ENCODE peak calls at places on chromosomes 13 and 19, in nine cellular contexts. Z is AG04449, S is astrocyte of the spinal cord, M is Caco-2, H is nephron progenitor cell, I is GM20000, F is HCT116, J is hepatocyte, G is chondrocyte. E is an unnamed sample.

GRCh38 chr19:44554641-44555246 is 25.3 kb upstream of the CEACAM20 start:
- DNase-seq in F (no peak), H (no peak), Z (no peak), G (no peak), I (no peak), S (no peak), J (no peak), M (no peak), E (no peak)

GRCh38 chr13:33003458-33004019 is 12.7 kb upstream of the KL start:
- DNase-seq in M (no peak), G (no peak), Z (no peak), H (no peak), I (no peak), J (no peak), F (no peak), S (no peak), E (no peak)

GRCh38 chr13:41914552-41914951 is 46.4 kb downstream of the VWA8 start:
- DNase-seq in J (no peak), S (no peak), G (no peak), M (no peak), Z (no peak), F (no peak), H (no peak), I (no peak), E (no peak)

GRCh38 chr19:30784850-30785459 is 412.8 kb downstream of the ZNF536 start:
- DNase-seq in H (peak), S (no peak), J (peak), G (no peak), I (peak), Z (no peak), F (no peak), M (peak), E (peak)

GRCh38 chr13:20609145-20609544 is 42.2 kb downstream of the IFT88 start:
- DNase-seq in S (peak), Z (peak), F (no peak), I (no peak), J (no peak), M (no peak), H (no peak), G (no peak), E (no peak)

GRCh38 chr19:45247136-45247535 is 1.9 kb upstream of the EXOC3L2 start:
- DNase-seq in J (no peak), Z (no peak), M (no peak), S (no peak), F (no peak), G (no peak), H (no peak), I (no peak), E (no peak)

GRCh38 chr19:5954293-5954692 is 23.6 kb downstream of the RANBP3 start:
- DNase-seq in F (no peak), G (no peak), M (no peak), S (no peak), I (no peak), H (no peak), Z (no peak), J (no peak), E (no peak)

GRCh38 chr19:730382-730668 is 20.6 kb upstream of the MISP start:
- DNase-seq in G (no peak), J (no peak), Z (no peak), M (no peak), F (no peak), H (no peak), S (no peak), I (no peak), E (no peak)

GRCh38 chr13:86757236-86757978 is 913.8 kb upstream of the SLITRK5 start:
- DNase-seq in M (no peak), I (no peak), F (no peak), S (peak), H (no peak), Z (no peak), J (no peak), G (no peak), E (no peak)

GRCh38 chr13:65653548-65654078 is 1576.5 kb downstream of the PCDH9 start:
- DNase-seq in H (no peak), S (no peak), F (no peak), G (no peak), J (no peak), Z (no peak), I (no peak), M (no peak), E (no peak)

GRCh38 chr19:22545751-22546150 is 88.4 kb upstream of the ZNF492 start:
- DNase-seq in Z (no peak), G (no peak), F (peak), J (no peak), I (peak), M (peak), H (peak), S (no peak), E (no peak)

GRCh38 chr13:113636266-113636963 is 21.6 kb downstream of the ATP4B start:
- DNase-seq in J (no peak), G (peak), F (no peak), M (no peak), I (no peak), H (no peak), S (no peak), Z (no peak), E (no peak)

GRCh38 chr13:42174344-42175162 is 97.4 kb upstream of the AKAP11 start:
- DNase-seq in M (peak), S (no peak), G (no peak), I (no peak), H (no peak), F (no peak), J (peak), Z (no peak), E (no peak)

GRCh38 chr13:48890386-48890785 is 85.3 kb upstream of the FNDC3A start:
- DNase-seq in J (no peak), F (no peak), I (no peak), Z (no peak), M (no peak), S (no peak), H (no peak), G (no peak), E (no peak)

GRCh38 chr19:23882493-23882892 is 32.2 kb upstream of the ZNF726 start:
- DNase-seq in F (no peak), M (peak), I (no peak), J (peak), H (no peak), G (no peak), S (no peak), Z (no peak), E (peak)

GRCh38 chr13:112077729-112078128 is 10.8 kb downstream of the SOX1 start:
- DNase-seq in S (no peak), I (no peak), M (no peak), G (no peak), H (no peak), J (no peak), Z (no peak), F (no peak), E (no peak)

GRCh38 chr19:2775556-2776430 is 7.3 kb downstream of the SGTA start:
- DNase-seq in J (peak), M (no peak), H (no peak), S (peak), Z (no peak), F (no peak), G (no peak), I (peak), E (no peak)

GRCh38 chr19:24166055-24166454 is 79.1 kb downstream of the ZNF254 start:
- DNase-seq in F (no peak), J (no peak), M (no peak), Z (no peak), H (no peak), G (no peak), S (no peak), I (no peak), E (no peak)

GRCh38 chr19:30066781-30067759 is 125.0 kb downstream of the URI1 start:
- DNase-seq in S (no peak), G (peak), J (no peak), F (no peak), H (no peak), Z (no peak), M (no peak), I (no peak), E (no peak)

GRCh38 chr13:107124730-107125129 is 556.8 kb upstream of the ARGLU1 start:
- DNase-seq in S (no peak), M (no peak), I (no peak), Z (no peak), G (no peak), F (no peak), J (no peak), H (no peak), E (no peak)

GRCh38 chr19:2721570-2722540 is 683 bp upstream of the DIRAS1 start:
- DNase-seq in J (no peak), Z (no peak), G (no peak), F (no peak), I (no peak), H (peak), M (no peak), S (no peak), E (no peak)

GRCh38 chr13:106083620-106084350 is 451.7 kb downstream of the EFNB2 start:
- DNase-seq in M (peak), F (peak), H (no peak), I (peak), G (no peak), S (peak), Z (no peak), J (peak), E (peak)

GRCh38 chr13:26961890-26962615 is 201.5 kb upstream of the GPR12 start:
- DNase-seq in Z (no peak), J (peak), G (no peak), M (peak), F (no peak), I (no peak), S (no peak), H (no peak), E (peak)

GRCh38 chr19:57934820-57935665 is at the start of gene ZNF418:
- DNase-seq in M (no peak), S (peak), H (peak), F (no peak), I (peak), Z (peak), J (peak), G (no peak), E (no peak)

GRCh38 chr13:20149762-20150161 is 11.1 kb downstream of the GJA3 start:
- DNase-seq in S (no peak), I (no peak), H (no peak), M (no peak), F (no peak), G (no peak), J (no peak), Z (no peak), E (no peak)

GRCh38 chr19:18729933-18730530 is 46.6 kb downstream of the CRTC1 start:
- DNase-seq in H (no peak), M (no peak), S (no peak), J (no peak), F (no peak), Z (no peak), G (no peak), I (no peak), E (no peak)

GRCh38 chr19:49488046-49488862 is 846 bp downstream of the RPL13A start:
- DNase-seq in S (no peak), Z (no peak), M (no peak), G (no peak), H (no peak), F (no peak), I (no peak), J (peak), E (no peak)

GRCh38 chr19:49150106-49150943 is 4.9 kb downstream of the HRC start:
- DNase-seq in J (peak), M (peak), S (peak), Z (no peak), H (peak), I (peak), F (peak), G (no peak), E (peak)

GRCh38 chr19:39765091-39766076 is 13.3 kb upstream of the LEUTX start:
- DNase-seq in I (no peak), S (peak), Z (no peak), G (no peak), F (peak), J (peak), M (peak), H (peak), E (peak)
- TF ChIP-seq CTCF in I (peak), S (peak), Z (peak), G (peak), F (peak), J (peak), M (peak), H (peak), E (peak)

DNA sequence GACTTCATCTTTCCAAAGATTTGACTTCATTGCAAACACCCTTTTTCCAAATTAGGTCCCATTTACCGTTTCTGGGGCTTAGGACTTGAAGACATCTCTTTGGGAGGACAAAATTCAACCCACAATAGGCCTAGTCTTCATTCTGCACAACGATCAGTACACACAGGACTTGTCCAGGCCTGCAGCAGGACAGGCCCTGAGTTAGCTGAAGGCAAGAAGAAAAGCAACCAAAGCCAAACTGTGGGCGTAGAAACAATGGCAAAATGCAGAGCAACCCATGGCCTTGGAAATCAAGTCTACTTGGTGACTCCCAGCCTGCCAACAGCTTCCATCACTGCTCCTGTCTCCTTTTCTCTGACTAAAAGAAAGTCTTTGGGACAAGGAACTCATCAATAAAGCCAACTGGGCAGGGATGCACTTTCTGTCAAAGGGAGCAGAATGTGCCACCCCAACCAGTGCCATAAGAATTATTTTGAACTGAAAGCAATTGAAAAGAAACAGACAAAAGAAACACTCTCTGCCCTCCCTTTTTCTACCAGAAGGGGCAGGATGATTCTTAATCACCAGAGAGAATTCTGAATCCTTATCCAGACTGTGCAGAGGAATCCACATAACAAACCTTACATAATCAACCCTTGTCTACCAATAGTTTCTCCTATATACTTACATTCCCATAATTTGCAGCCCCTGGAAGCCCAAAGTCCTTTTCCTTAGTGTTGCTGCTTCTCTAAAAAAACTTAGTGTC is 520.9 kb upstream of the NBEA start:
- DNase-seq in Z (no peak), J (no peak), H (no peak), I (no peak), M (no peak), G (no peak), S (no peak), F (no peak), E (no peak)
- TF ChIP-seq CTCF in Z (peak), J (peak), H (no peak), I (no peak), M (no peak), G (peak), S (peak), F (peak), E (no peak)

GRCh38 chr19:55442372-55443044 is 592 bp downstream of the SHISA7 start:
- DNase-seq in M (no peak), I (peak), G (no peak), H (no peak), J (no peak), F (no peak), Z (no peak), S (no peak), E (no peak)

GRCh38 chr19:55444720-55445045 is 1.6 kb upstream of the SHISA7 start:
- DNase-seq in I (no peak), H (no peak), J (no peak), S (no peak), F (no peak), M (no peak), Z (no peak), G (no peak), E (no peak)

GRCh38 chr19:55443824-55444719 is 972 bp upstream of the SHISA7 start:
- DNase-seq in G (no peak), S (no peak), F (no peak), Z (no peak), M (no peak), H (no peak), I (no peak), J (no peak), E (no peak)

GRCh38 chr19:55441692-55442321 is 1.3 kb downstream of the SHISA7 start:
- DNase-seq in H (no peak), J (no peak), Z (no peak), I (peak), F (no peak), M (no peak), S (no peak), G (no peak), E (peak)

DNA sequence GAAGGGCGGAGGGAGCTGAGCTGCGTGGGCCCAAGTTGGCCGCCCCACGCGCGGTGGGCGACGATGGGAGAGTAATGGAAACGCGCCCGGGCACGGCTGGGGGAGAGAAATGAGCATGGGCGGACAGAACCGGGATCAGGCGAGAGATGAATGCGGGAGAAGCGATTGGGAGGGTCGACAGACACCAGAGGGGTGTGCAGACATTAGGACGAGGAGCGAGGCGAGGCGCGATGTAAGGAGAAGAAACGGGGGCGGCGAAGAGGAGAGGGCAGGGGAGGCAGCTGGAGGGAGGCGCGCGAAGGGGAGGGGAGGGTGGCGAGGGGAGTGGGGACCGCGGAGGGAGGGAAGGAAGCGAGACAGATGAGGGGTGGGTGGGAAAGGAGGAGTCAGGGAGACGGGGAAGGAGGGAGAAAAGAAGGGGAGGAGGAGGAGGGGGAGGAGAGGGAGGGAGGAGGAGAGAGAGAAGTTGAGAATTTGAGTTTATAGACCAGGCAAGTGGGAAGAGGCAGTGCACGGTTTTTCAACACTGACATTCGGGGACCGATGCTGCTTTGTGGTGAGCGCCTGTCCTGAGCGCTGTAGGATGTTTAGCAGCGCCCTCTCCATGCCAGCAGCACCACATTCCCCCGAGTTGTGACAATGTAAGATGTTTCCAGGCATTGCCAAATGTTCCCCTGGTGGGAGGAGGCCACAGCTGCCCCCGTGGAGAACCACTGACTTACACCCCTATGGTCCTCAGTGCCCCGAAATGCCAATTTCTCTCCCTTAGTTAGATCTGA is at the start of gene SHISA7:
- DNase-seq in M (no peak), Z (no peak), S (no peak), I (peak), J (no peak), G (no peak), F (no peak), H (no peak), E (no peak)
- TF ChIP-seq CTCF in M (no peak), Z (no peak), S (no peak), I (no peak), J (no peak), G (no peak), F (no peak), H (no peak), E (no peak)

DNA sequence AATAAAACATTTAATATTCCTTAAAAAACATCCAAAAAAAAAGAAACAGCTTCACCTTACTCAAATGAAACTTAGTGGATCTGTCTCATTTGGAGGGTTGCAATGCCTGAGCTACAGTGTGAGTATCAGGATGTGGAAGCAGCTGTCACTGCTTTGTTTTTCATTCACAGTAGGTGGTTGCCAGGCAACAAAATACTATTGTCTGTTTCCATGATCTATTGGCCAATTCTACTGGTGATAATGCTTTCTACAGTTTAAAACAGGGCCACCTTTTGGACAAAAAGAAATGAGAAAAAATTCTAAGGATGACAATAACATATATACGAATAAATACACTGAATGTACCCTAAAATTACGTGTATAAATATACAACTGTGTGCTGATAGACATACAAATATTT is 3.0 kb downstream of the ENOX1 start:
- DNase-seq in S (peak), J (peak), M (peak), I (no peak), H (no peak), G (no peak), F (no peak), Z (no peak), E (peak)
- TF ChIP-seq CTCF in S (no peak), J (no peak), M (no peak), I (no peak), H (no peak), G (peak), F (no peak), Z (no peak), E (no peak)

GRCh38 chr13:99830931-99831330 is 140.6 kb downstream of the ZIC5 start:
- DNase-seq in I (no peak), H (no peak), F (no peak), J (no peak), M (no peak), S (no peak), G (no peak), Z (no peak), E (no peak)
- TF ChIP-seq CTCF in I (no peak), H (no peak), F (peak), J (no peak), M (no peak), S (no peak), G (no peak), Z (no peak), E (no peak)

GRCh38 chr19:35042954-35043604 is 1.6 kb downstream of the HPN start:
- DNase-seq in I (no peak), G (no peak), S (no peak), Z (no peak), F (no peak), H (no peak), M (no peak), J (no peak), E (no peak)

GRCh38 chr19:35046461-35046860 is 4.9 kb downstream of the HPN start:
- DNase-seq in Z (no peak), G (no peak), F (no peak), J (no peak), S (no peak), I (no peak), H (no peak), M (no peak), E (no peak)

GRCh38 chr19:35043906-35044305 is 2.4 kb downstream of the HPN start:
- DNase-seq in J (peak), S (no peak), M (no peak), Z (no peak), I (no peak), F (no peak), H (no peak), G (no peak), E (no peak)

GRCh38 chr19:35044317-35045117 is 3.0 kb downstream of the HPN start:
- DNase-seq in S (peak), Z (no peak), H (peak), M (peak), J (peak), I (peak), F (no peak), G (no peak), E (peak)

DNA sequence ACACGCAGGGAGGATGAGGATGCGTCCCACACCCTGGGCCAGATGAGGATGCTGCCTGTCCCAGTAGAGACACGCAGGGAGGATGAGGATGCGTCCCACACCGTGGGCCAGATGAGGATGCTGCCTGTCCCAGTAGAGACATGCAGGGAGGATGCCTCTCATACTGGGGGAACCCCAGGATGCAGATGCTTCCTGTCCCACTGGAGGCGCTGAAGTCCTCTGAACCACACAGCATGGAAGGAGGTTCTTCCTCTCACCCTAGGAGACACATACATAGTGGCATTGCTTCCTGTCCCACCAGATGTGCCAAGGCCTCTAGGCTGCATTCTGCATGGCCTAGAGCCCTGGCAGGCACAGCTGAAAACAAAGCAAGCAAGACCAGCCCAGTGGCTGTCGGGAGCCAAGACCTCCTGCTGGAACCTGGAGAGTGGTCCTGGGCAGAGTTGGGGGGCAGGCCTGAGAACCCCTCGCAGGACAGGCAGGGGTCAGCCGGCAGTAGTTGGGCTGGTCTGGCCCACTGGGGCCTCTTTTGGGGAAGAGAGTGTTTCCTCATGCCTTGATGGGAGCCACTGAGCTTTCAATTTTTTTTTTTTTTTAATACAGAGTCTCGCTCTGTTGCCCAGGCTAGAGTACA is 4.3 kb downstream of the HPN start:
- DNase-seq in H (no peak), G (no peak), F (no peak), Z (no peak), M (no peak), S (no peak), I (peak), J (peak), E (no peak)
- TF ChIP-seq CTCF in H (peak), G (peak), F (peak), Z (peak), M (no peak), S (peak), I (peak), J (peak), E (peak)

E was measured in Calu3.